ENCODE peak calls at places on chromosomes 11 and 22, in five cellular contexts. P, C, B, K and T are unnamed samples.

GRCh38 chr22:20741634-20742581 is 32.0 kb upstream of the SERPIND1 start:
- DNase-seq in P (peak; percentile 17), C (no peak), K (peak; percentile 11), B (peak; percentile 50), T (no peak)

GRCh38 chr11:118290923-118291322 is 13.6 kb upstream of the CD3E start:
- DNase-seq in K (no peak), B (peak; percentile 31), P (no peak), C (no peak), T (peak; percentile 8)

GRCh38 chr11:60208146-60208895 is 25.4 kb upstream of the MS4A6A start:
- DNase-seq in K (no peak), C (no peak), B (no peak), P (no peak), T (no peak)

GRCh38 chr22:43826142-43827093 is 14.3 kb upstream of the EFCAB6 start:
- DNase-seq in C (no peak), P (peak; percentile 22), K (peak; percentile 63), B (peak; percentile 89), T (peak; percentile 82)

GRCh38 chr11:85955531-85955930 is 100.3 kb downstream of the CCDC83 start:
- DNase-seq in B (peak; percentile 84), K (peak; percentile 82), C (no peak), P (no peak), T (no peak)

GRCh38 chr11:12914401-12914912 is 94.7 kb upstream of the RASSF10 start:
- DNase-seq in C (no peak), B (peak; percentile 86), K (no peak), P (no peak), T (peak; percentile 93)

GRCh38 chr11:94837317-94837716 is 69.2 kb downstream of the AMOTL1 start:
- DNase-seq in B (no peak), P (no peak), K (no peak), C (no peak), T (no peak)

GRCh38 chr11:119041821-119042514 is 11.3 kb upstream of the SLC37A4 start:
- DNase-seq in P (peak; percentile 70), B (no peak), C (no peak), K (no peak), T (no peak)

GRCh38 chr11:75518771-75519653 is 6.7 kb downstream of the GDPD5 start:
- DNase-seq in P (no peak), K (no peak), B (no peak), C (no peak), T (no peak)

GRCh38 chr11:11972148-11972547 is 36.3 kb downstream of the DKK3 start:
- DNase-seq in P (no peak), B (no peak), C (no peak), K (no peak), T (no peak)

GRCh38 chr11:61120099-61120864 is 18.0 kb downstream of the CD5 start:
- DNase-seq in K (no peak), B (no peak), P (no peak), C (no peak), T (no peak)

GRCh38 chr22:49324527-49325491 is 502.9 kb downstream of the BRD1 start:
- DNase-seq in B (no peak), K (no peak), C (no peak), P (no peak), T (no peak)

GRCh38 chr22:20565079-20565734 is 57.8 kb downstream of the MED15 start:
- DNase-seq in P (no peak), B (peak; percentile 47), C (no peak), K (no peak), T (no peak)

GRCh38 chr11:69638941-69639681 is 1.8 kb upstream of the CCND1 start:
- DNase-seq in P (peak; percentile 49), K (peak; percentile 97), C (peak; percentile 82), B (peak; percentile 99), T (peak; percentile 98)

GRCh38 chr11:115503083-115503885 is 931 bp downstream of the CADM1 start:
- DNase-seq in K (no peak), B (peak; percentile 51), P (peak; percentile 79), C (no peak), T (peak; percentile 72)

GRCh38 chr11:24234822-24235508 is 261.9 kb upstream of the LUZP2 start:
- DNase-seq in P (no peak), K (peak; percentile 46), B (peak; percentile 7), C (no peak), T (peak; percentile 12)

GRCh38 chr11:130478881-130479280 is 30.4 kb downstream of the ADAMTS15 start:
- DNase-seq in C (no peak), B (peak; percentile 48), P (no peak), K (peak; percentile 62), T (peak; percentile 14)

GRCh38 chr11:2750601-2751522 is 51.1 kb upstream of the KCNQ1OT1 start:
- DNase-seq in K (no peak), B (no peak), C (no peak), P (no peak), T (no peak)

GRCh38 chr11:128904303-128904871 is 13.2 kb downstream of the KCNJ5 start:
- DNase-seq in B (peak; percentile 38), P (no peak), C (no peak), K (no peak), T (no peak)

GRCh38 chr11:66470015-66470414 is 3.3 kb downstream of the PELI3 start:
- DNase-seq in C (no peak), B (no peak), P (no peak), K (no peak), T (no peak)

GRCh38 chr22:38740116-38740723 is 15.6 kb downstream of the SUN2 start:
- DNase-seq in B (no peak), P (no peak), K (no peak), C (no peak), T (no peak)

GRCh38 chr22:50218996-50219727 is 18.4 kb downstream of the SELENOO start:
- DNase-seq in K (peak; percentile 48), P (no peak), C (no peak), B (peak; percentile 68), T (peak; percentile 58)

DNA sequence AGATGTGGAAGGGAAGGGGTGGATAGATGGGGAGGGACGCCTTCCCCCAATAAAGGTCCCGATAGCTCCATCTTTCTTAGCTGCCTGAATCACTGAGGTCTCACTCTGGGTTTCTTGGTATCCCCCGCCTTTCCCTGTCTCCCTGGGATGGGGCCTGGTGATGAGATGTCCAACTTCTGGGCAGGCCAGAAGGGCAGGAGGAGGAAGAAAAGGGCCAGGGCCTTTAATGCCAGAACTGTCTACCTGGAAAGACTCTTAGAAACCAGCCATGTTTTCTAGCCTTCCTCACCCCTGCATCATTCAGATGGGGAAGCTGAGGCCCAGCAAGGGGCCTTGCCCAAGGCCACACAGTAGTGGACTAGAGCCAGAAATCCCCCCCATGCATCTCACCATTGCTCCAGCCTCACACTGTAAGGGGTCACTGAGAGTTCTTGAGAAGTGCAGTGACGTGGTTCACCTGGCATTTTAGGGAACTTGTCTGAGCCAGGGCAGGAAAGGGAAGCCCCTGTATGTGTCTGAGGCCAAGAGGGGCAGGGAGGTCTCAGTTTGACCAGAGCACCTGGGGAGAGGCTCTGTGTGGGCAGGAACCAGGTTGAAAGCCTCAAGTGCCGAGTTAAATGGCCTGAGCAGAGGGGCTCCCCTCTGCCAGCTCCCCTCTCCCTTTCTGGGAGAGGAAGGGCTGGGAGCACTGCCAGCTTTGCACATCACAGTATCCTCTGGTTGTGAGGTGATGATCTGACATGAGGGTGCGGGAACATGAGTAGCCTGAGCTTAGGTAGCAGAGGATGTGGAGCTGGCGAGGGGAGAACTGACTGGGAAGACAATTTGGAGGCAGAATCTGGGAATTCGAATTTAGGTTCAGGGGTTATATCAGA is 14.3 kb downstream of the ARHGEF17 start:
- DNase-seq in B (peak; percentile 66), P (no peak), C (no peak), K (peak; percentile 42), T (no peak)
- H3K4me3 ChIP-seq in B (no peak overlapping the region), P (no peak overlapping the region), C (no peak overlapping the region), K (no peak overlapping the region), T (no peak overlapping the region)

DNA sequence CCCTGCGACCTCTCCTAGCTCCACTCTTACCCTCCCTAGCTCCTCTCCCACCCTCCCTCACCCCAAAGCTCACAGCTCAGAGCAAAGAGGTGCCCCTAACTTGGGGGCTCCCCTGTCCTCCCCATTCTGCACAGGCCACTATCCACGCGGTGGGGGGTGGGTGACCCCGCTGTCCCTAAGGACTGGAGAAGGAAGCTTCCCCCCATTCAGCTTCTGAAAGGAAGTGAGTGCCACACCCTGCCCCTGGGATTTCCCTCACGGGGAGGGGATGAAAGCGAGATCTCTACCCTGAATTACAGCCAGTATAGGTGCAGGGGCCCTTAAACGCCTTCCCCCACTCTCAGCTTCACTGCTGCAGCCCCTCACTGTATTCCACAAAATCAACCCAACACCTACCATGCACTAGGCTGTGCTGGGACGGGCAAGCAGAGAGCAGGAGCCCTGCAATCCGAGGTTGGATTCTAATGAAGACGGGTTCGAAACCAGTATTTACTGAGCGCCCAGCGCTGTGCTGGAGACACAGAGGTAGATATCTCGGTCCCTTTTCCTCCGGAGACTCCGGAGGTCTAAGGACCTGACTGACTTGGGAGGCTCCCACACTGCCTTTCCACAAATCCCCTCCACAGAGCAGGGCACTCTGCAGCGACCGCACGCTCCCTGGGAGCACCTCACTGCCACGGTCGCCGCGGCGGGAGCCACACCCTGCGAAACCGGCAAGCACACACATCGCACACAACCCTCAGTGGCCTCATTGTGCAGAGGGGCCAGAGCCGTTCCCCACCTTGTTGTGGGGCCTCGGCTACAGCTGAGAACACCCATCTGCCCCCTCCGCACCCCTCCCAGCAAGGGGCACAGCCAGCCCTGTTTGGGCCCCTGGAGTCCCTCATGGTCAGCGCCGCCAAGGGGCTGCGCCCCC is 1.8 kb downstream of the AHNAK start:
- DNase-seq in P (no peak), B (peak; percentile 62), K (no peak), C (no peak), T (peak; percentile 39)
- H3K4me3 ChIP-seq in P (peak overlapping the region; percentile 79), B (peak overlapping the region; percentile 96), K (peak overlapping the region; percentile 90), C (peak overlapping the region; percentile 98), T (peak overlapping the region; percentile 97)

DNA sequence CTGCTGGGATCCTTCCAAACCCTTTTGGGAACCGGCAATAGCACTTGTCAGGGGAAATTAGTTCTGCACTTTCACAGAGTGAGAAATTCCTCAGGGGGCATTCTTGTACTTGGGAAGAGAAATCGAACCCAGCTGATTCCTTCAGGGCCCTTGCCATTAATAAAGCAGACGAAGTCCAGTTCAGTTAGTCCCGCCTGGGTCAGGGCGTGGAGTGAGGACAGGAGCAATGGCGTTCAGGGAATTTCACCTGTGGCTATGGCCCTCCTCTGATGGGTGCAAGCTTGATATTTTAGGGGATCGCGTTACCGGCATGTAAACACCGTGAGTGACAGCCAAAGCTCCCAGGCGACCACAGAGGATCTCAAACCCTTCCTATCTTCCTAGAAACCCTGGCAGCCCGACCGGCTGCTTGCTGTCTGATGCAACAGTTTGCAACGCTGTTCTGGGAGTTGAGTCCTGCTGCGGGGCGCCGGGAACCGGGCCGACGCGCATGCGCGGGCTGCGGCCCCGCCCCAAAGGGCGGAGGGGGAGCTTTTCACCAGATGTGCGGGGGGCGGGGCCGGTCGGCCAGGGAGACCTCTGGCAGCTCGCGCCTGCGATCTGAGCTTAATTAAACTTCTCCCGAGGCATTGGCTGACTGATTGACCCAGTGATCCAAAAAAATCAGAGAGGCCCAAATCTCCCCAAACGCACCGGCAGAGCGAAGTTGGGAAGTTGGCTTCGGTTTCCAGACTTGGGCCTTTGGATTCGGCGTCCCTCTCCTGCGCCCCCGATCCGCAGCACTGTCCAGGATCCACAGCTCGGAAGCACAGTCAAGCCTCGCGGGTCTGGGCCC is 34.3 kb upstream of the CREB3L1 start:
- DNase-seq in C (peak; percentile 82), B (peak; percentile 96), P (peak; percentile 87), K (peak; percentile 93), T (peak; percentile 95)
- H3K4me3 ChIP-seq in C (peak overlapping the region; percentile 67), B (peak overlapping the region; percentile 69), P (peak overlapping the region; percentile 79), K (peak overlapping the region; percentile 59), T (peak overlapping the region; percentile 39)

GRCh38 chr22:42769574-42770447 is 49.1 kb upstream of the A4GALT start:
- DNase-seq in C (no peak), K (peak; percentile 90), B (peak; percentile 86), P (no peak), T (no peak)
- H3K4me3 ChIP-seq in C (no peak overlapping the region), K (no peak overlapping the region), B (no peak overlapping the region), P (no peak overlapping the region), T (no peak overlapping the region)